ENCODE peak calls at places on chromosomes 13 and 19, in five cellular contexts. S is A549, W is K562, M is endothelial cell of umbilical vein, F is GM12878. A is an unnamed sample.

GRCh38 chr13:30134578-30134977 is 172.8 kb downstream of the KATNAL1 start:
- DNase-seq in F (no peak), S (no peak), W (no peak), M (no peak), A (no peak)

GRCh38 chr19:58569191-58569942 is 3.8 kb downstream of the MZF1 start:
- DNase-seq in W (no peak), F (no peak), S (no peak), M (no peak), A (no peak)

GRCh38 chr13:20391597-20392452 is 133.8 kb downstream of the CRYL1 start:
- DNase-seq in F (no peak), M (no peak), W (no peak), S (peak; percentile 6), A (no peak)

GRCh38 chr19:49428547-49429451 is 3.6 kb downstream of the GFY start:
- DNase-seq in M (no peak), F (no peak), W (no peak), S (no peak), A (no peak)

GRCh38 chr19:2820112-2820702 is 539 bp downstream of the ZNF554 start:
- DNase-seq in F (no peak), S (no peak), M (peak; percentile 8), W (peak; percentile 42), A (peak; percentile 24)

GRCh38 chr13:102402292-102402691 is 444 bp upstream of the FGF14 start:
- DNase-seq in S (no peak), M (no peak), F (no peak), W (no peak), A (no peak)

GRCh38 chr19:10289167-10289835 is 451 bp upstream of the ICAM5 start:
- DNase-seq in F (no peak), S (no peak), M (no peak), W (peak; percentile 82), A (peak; percentile 80)

GRCh38 chr19:48424694-48425219 is 21.0 kb upstream of the GRWD1 start:
- DNase-seq in S (peak; percentile 92), W (peak; percentile 73), M (peak; percentile 88), F (no peak), A (peak; percentile 91)

GRCh38 chr19:44684892-44685847 is 13.8 kb upstream of the CEACAM16 start:
- DNase-seq in S (peak; percentile 95), M (peak; percentile 97), W (peak; percentile 47), F (no peak), A (peak; percentile 43)

GRCh38 chr19:10418281-10419199 is 1.8 kb upstream of the PDE4A start:
- DNase-seq in W (peak; percentile 53), S (no peak), F (no peak), M (no peak), A (peak; percentile 91)

GRCh38 chr13:73717632-73718031 is 416.6 kb downstream of the KLF12 start:
- DNase-seq in W (no peak), S (no peak), M (peak; percentile 82), F (no peak), A (peak; percentile 13)

GRCh38 chr13:29937836-29938235 is 87.4 kb upstream of the UBL3 start:
- DNase-seq in S (no peak), W (no peak), M (no peak), F (no peak), A (no peak)

GRCh38 chr19:14577885-14578427 is 4.9 kb upstream of the CLEC17A start:
- DNase-seq in F (peak; percentile 53), S (no peak), M (no peak), W (peak; percentile 21), A (peak; percentile 54)

GRCh38 chr19:31220540-31220939 is 128.7 kb downstream of the TSHZ3 start:
- DNase-seq in F (no peak), S (no peak), M (no peak), W (peak; percentile 14), A (peak; percentile 19)

GRCh38 chr19:41887711-41888382 is 4.9 kb downstream of the ARHGEF1 start:
- DNase-seq in F (no peak), M (no peak), W (no peak), S (no peak), A (peak; percentile 28)

GRCh38 chr13:35531551-35531950 is 55.1 kb upstream of the MAB21L1 start:
- DNase-seq in S (no peak), F (no peak), W (no peak), M (no peak), A (no peak)

GRCh38 chr19:18156841-18157464 is 4.0 kb downstream of the PIK3R2 start:
- DNase-seq in F (no peak), W (peak; percentile 96), M (peak; percentile 85), S (peak; percentile 62), A (no peak)

GRCh38 chr19:38049105-38049649 is 142.2 kb downstream of the SIPA1L3 start:
- DNase-seq in F (peak; percentile 93), S (no peak), M (no peak), W (no peak), A (peak; percentile 83)
- TF ChIP-seq MYC in F (peak; percentile 32), S (no peak), M (no peak), W (no peak), A (peak; percentile 97)

GRCh38 chr13:111360452-111360851 is 40.0 kb downstream of the TEX29 start:
- DNase-seq in F (no peak), W (no peak), M (no peak), S (no peak), A (no peak)

GRCh38 chr13:111363591-111363990 is 43.1 kb downstream of the TEX29 start:
- DNase-seq in F (no peak), W (no peak), M (no peak), S (no peak), A (no peak)

GRCh38 chr13:111363121-111363520 is 42.7 kb downstream of the TEX29 start:
- DNase-seq in M (no peak), W (no peak), F (no peak), S (no peak), A (no peak)

GRCh38 chr13:111361046-111361872 is 40.8 kb downstream of the TEX29 start:
- DNase-seq in F (no peak), S (no peak), W (no peak), M (no peak), A (no peak)

GRCh38 chr13:111361873-111362648 is 41.6 kb downstream of the TEX29 start:
- DNase-seq in F (no peak), S (no peak), W (no peak), M (no peak), A (peak; percentile 41)
- TF ChIP-seq MAX in F (no peak), S (no peak), W (no peak), M (no peak), A (no peak)

GRCh38 chr19:16670291-16670690 is 9.4 kb downstream of the TMEM38A start:
- DNase-seq in W (no peak), M (no peak), S (no peak), F (no peak), A (no peak)

GRCh38 chr19:16676101-16676798 is 15.3 kb downstream of the TMEM38A start:
- DNase-seq in W (no peak), M (no peak), F (no peak), S (no peak), A (no peak)

GRCh38 chr19:16677060-16677459 is 16.1 kb downstream of the TMEM38A start:
- DNase-seq in S (no peak), M (no peak), F (no peak), W (no peak), A (peak; percentile 22)

GRCh38 chr19:16671652-16672274 is 10.8 kb downstream of the TMEM38A start:
- DNase-seq in S (no peak), W (no peak), M (no peak), F (no peak), A (no peak)

GRCh38 chr19:16673226-16673625 is 12.3 kb downstream of the TMEM38A start:
- DNase-seq in F (no peak), M (no peak), W (no peak), S (no peak), A (peak; percentile 43)
- TF ChIP-seq CTCF in F (no peak), M (no peak), W (no peak), S (no peak), A (no peak)

GRCh38 chr19:1080360-1081161 is 13.6 kb downstream of the ARHGAP45 start:
- DNase-seq in M (no peak), F (no peak), W (no peak), S (no peak), A (no peak)

GRCh38 chr19:1082928-1083816 is 12.0 kb downstream of the POLR2E start:
- DNase-seq in F (no peak), S (no peak), M (no peak), W (no peak), A (no peak)

GRCh38 chr19:1082165-1082927 is 12.8 kb downstream of the POLR2E start:
- DNase-seq in S (peak; percentile 50), F (no peak), W (peak; percentile 97), M (peak; percentile 40), A (peak; percentile 47)

GRCh38 chr19:1079566-1080111 is 12.7 kb downstream of the ARHGAP45 start:
- DNase-seq in F (no peak), M (no peak), W (no peak), S (no peak), A (no peak)

DNA sequence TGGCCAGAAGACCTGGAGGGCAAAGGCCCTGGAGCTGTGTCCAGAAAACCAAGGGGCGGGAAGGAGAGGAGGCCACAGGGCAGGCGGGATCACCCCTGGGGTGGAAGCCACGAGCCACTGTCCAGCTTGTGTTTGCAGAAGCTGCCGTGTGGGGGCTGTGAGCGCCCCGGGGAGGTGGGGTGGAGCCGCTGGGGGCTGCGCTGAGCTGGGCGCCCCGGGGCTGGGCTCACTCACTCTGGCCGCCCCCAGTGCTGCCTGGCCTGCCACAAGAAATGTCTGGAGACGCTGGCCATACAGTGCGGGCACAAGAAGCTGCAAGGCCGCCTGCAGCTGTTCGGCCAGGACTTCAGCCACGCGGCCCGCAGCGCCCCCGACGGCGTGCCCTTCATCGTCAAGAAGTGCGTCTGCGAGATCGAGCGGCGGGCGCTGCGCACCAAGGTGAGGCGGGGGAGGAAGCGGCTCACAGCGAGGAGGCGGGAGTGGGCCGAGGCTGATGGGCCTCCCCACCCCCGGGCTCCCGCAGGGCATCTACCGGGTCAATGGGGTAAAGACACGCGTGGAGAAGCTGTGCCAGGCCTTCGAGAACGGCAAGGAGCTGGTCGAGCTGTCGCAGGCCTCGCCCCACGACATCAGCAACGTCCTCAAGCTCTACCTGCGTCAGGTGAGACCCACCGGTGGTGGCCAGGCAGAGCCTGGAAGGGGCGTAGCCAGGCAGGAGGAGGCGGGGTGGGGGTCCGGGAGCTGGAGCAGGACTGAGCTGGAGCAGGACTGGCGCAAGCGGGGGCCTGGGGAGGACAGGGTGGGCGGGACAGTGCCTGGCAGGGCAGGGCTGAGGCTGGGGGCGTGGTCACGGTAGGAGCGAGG is 13.6 kb downstream of the POLR2E start:
- DNase-seq in M (no peak), F (no peak), S (no peak), W (no peak), A (no peak)
- TF ChIP-seq MYC in M (no peak), F (no peak), S (no peak), W (no peak), A (no peak)

DNA sequence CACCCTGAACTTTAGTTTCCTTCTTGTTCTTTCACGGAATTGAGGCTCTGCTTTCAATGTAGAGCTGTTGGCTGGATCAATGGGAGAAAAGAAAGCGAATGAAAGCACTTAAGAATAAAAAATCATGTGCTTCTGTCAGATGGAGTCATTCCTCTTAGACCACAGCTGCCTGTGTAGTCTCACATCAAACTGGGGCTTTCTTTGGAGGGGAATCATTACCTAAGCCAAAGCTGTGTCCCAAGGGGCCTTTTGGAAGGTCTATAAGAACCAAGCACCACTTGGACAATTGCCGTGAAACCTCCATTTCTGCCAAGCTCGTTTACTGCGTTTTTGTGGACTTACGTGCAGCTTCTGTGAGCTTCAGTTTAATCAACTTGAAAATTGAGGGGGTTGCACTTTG is 44.2 kb upstream of the RNF113B start:
- DNase-seq in W (no peak), M (no peak), S (no peak), F (no peak), A (no peak)
- TF ChIP-seq MAX in W (no peak), M (no peak), S (no peak), F (no peak), A (no peak)

GRCh38 chr19:33175886-33176669 is 18.1 kb upstream of the LRP3 start:
- DNase-seq in W (peak; percentile 34), S (peak; percentile 82), F (no peak), M (no peak), A (peak; percentile 53)
- TF ChIP-seq CTCF in W (no peak), S (no peak), F (no peak), M (no peak), A (peak; percentile 1)

A was measured in NB4.